ENCODE peak calls at places on chromosome 3, in four cellular contexts. S is left lung, G is lower lobe of right lung, M is fibroblast of pulmonary artery. A is an unnamed sample.
A peak's percentile ranks its signal among the peaks of the same experiment; 100 is the strongest.

GRCh38 chr3:32983124-32983523 is 31.7 kb downstream of the CCR4 start:
- DNase-seq in S (no peak), G (no peak), M (no peak), A (no peak)

GRCh38 chr3:198070871-198071270 is 110.9 kb downstream of the LMLN start:
- DNase-seq in S (no peak), G (no peak), M (no peak), A (no peak)

GRCh38 chr3:174863488-174863887 is 4.4 kb downstream of the NAALADL2 start:
- DNase-seq in S (no peak), G (no peak), M (no peak), A (no peak)

GRCh38 chr3:75655501-75655904 is 8.6 kb upstream of the FRG2C start:
- DNase-seq in S (no peak), G (no peak), M (no peak), A (no peak)

GRCh38 chr3:85007195-85008094 is 48.7 kb downstream of the CADM2 start:
- DNase-seq in S (no peak), G (no peak), M (peak; percentile 6), A (no peak)

GRCh38 chr3:57756528-57757401 is 656 bp downstream of the SLMAP start:
- DNase-seq in S (peak; percentile 46), G (peak; percentile 67), M (peak; percentile 62), A (no peak)

GRCh38 chr3:101676219-101676764 is 640 bp downstream of the ZBTB11 start:
- DNase-seq in S (peak; percentile 97), G (peak; percentile 96), M (peak; percentile 97), A (peak; percentile 98)

GRCh38 chr3:101724329-101725191 is at the start of gene CEP97:
- DNase-seq in S (peak; percentile 93), G (peak; percentile 94), M (peak; percentile 92), A (peak; percentile 97)

GRCh38 chr3:53196575-53197407 is 35.8 kb downstream of the PRKCD start:
- DNase-seq in S (no peak), G (peak; percentile 67), M (peak; percentile 69), A (peak; percentile 43)

GRCh38 chr3:25037049-25037547 is 391.0 kb upstream of the RARB start:
- DNase-seq in S (no peak), G (no peak), M (no peak), A (no peak)

GRCh38 chr3:23129062-23129461 is 74.1 kb upstream of the UBE2E2 start:
- DNase-seq in S (no peak), G (no peak), M (no peak), A (no peak)

GRCh38 chr3:129892857-129893615 is 475 bp downstream of the TMCC1 start:
- DNase-seq in S (peak; percentile 70), G (peak; percentile 80), M (peak; percentile 9), A (no peak)

GRCh38 chr3:62186967-62187366 is 186.4 kb downstream of the FEZF2 start:
- DNase-seq in S (no peak), G (no peak), M (peak; percentile 57), A (no peak)

GRCh38 chr3:192825657-192826200 is 91.9 kb downstream of the MB21D2 start:
- DNase-seq in S (no peak), G (peak; percentile 61), M (peak; percentile 88), A (no peak)

GRCh38 chr3:44833394-44833793 is 28.3 kb upstream of the TMEM42 start:
- DNase-seq in S (no peak), G (no peak), M (no peak), A (no peak)

GRCh38 chr3:57078366-57079220 is 18.1 kb downstream of the SPATA12 start:
- DNase-seq in S (peak; percentile 49), G (peak; percentile 60), M (peak; percentile 60), A (no peak)

GRCh38 chr3:146020969-146021368 is 140.0 kb downstream of the PLOD2 start:
- DNase-seq in S (no peak), G (no peak), M (no peak), A (no peak)

GRCh38 chr3:162538906-162539305 is 1042.3 kb downstream of the OTOL1 start:
- DNase-seq in S (no peak), G (no peak), M (no peak), A (no peak)

GRCh38 chr3:192772495-192772894 is 45.2 kb upstream of the FGF12 start:
- DNase-seq in S (no peak), G (no peak), M (peak; percentile 39), A (no peak)

GRCh38 chr3:55765906-55766701 is 279.0 kb upstream of the WNT5A start:
- DNase-seq in S (no peak), G (no peak), M (no peak), A (no peak)

GRCh38 chr3:132870596-132870995 is 148.4 kb upstream of the NPHP3 start:
- DNase-seq in S (no peak), G (no peak), M (no peak), A (no peak)

GRCh38 chr3:10303105-10303504 is 10.4 kb upstream of the GHRL start:
- DNase-seq in S (no peak), G (no peak), M (no peak), A (no peak)

GRCh38 chr3:46662771-46663551 is 30.5 kb downstream of the ALS2CL start:
- DNase-seq in S (no peak), G (peak; percentile 25), M (peak; percentile 46), A (no peak)

GRCh38 chr3:94784274-94784673 is 721.4 kb downstream of the NSUN3 start:
- DNase-seq in S (no peak), G (no peak), M (no peak), A (no peak)

GRCh38 chr3:66227917-66228316 is 7.1 kb downstream of the SLC25A26 start:
- DNase-seq in S (no peak), G (no peak), M (no peak), A (no peak)

GRCh38 chr3:106683931-106684330 is 693.3 kb upstream of the CCDC54 start:
- DNase-seq in S (no peak), G (no peak), M (no peak), A (no peak)

GRCh38 chr3:167740961-167741587 is 5.6 kb downstream of the SERPINI1 start:
- DNase-seq in S (no peak), G (no peak), M (peak; percentile 60), A (no peak)

GRCh38 chr3:142213298-142213697 is 12.1 kb downstream of the GK5 start:
- DNase-seq in S (no peak), G (no peak), M (peak; percentile 93), A (no peak)

GRCh38 chr3:156747046-156747445 is 72.7 kb downstream of the TIPARP start:
- DNase-seq in S (no peak), G (no peak), M (no peak), A (no peak)

GRCh38 chr3:157176108-157176507 is 16.2 kb upstream of the CCNL1 start:
- DNase-seq in S (no peak), G (no peak), M (no peak), A (no peak)

GRCh38 chr3:188567478-188568195 is 413.7 kb downstream of the LPP start:
- DNase-seq in S (no peak), G (no peak), M (peak; percentile 36), A (no peak)

GRCh38 chr3:39532777-39533176 is 65.3 kb downstream of the MOBP start:
- DNase-seq in S (no peak), G (no peak), M (no peak), A (no peak)

GRCh38 chr3:142977399-142977728 is 13.9 kb upstream of the PAQR9 start:
- DNase-seq in S (no peak), G (no peak), M (no peak), A (no peak)

GRCh38 chr3:142652826-142653292 is 56.7 kb downstream of the PLS1 start:
- DNase-seq in S (no peak), G (no peak), M (no peak), A (no peak)

GRCh38 chr3:159616234-159616825 is 372.3 kb upstream of the IL12A start:
- DNase-seq in S (no peak), G (peak; percentile 58), M (peak; percentile 66), A (no peak)

GRCh38 chr3:186307594-186307993 is 54.4 kb downstream of the DGKG start:
- DNase-seq in S (no peak), G (no peak), M (peak; percentile 75), A (no peak)

GRCh38 chr3:62035664-62036063 is 337.7 kb downstream of the FEZF2 start:
- DNase-seq in S (no peak), G (no peak), M (no peak), A (no peak)

GRCh38 chr3:134600685-134601502 is 49.9 kb downstream of the KY start:
- DNase-seq in S (peak; percentile 58), G (peak; percentile 80), M (peak; percentile 70), A (peak; percentile 72)

DNA sequence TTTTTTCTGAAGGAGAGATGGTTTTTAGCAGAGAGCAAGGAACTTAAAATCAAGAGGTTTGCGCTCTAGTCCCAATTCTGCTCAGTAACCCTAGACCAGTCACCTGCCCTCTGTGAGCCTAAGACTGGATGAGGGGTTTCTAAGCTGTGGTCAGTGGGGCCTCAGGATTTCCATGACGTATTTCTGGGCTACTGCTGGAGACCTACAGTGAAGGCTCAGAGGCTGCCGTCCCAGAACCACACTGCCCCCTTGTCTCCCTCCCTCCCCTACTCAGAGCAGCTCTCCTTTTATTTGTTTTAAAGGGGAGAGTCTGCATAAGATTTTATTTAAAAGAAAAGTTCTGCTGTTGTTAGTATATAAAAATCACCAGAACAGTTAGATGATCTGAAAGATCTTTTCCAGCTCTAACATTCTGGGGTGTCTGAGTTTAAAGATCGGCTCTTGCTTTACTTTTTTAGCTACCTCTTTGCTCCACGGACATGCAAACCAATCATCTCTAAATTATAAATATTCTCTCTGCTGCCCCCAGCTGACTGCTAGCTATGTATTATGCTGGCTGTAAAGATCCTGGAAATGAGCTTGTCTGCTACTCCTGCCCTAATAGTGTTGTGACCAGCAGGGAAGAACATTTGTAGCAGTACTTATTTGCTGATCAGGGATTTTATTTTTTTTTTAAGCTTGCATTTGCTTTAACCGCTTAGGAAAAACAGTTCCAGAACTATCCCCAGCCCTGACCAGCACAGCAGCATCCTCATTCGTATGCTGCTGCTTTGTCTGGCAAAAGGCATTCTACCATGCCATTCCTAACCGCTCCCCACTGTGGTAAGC is 28.6 kb upstream of the NDUFB4 start:
- DNase-seq in S (no peak), G (no peak), M (peak; percentile 66), A (no peak)
- TF ChIP-seq CTCF in S (peak; percentile 28), G (peak; percentile 48), M (peak; percentile 55), A (peak; percentile 81)

DNA sequence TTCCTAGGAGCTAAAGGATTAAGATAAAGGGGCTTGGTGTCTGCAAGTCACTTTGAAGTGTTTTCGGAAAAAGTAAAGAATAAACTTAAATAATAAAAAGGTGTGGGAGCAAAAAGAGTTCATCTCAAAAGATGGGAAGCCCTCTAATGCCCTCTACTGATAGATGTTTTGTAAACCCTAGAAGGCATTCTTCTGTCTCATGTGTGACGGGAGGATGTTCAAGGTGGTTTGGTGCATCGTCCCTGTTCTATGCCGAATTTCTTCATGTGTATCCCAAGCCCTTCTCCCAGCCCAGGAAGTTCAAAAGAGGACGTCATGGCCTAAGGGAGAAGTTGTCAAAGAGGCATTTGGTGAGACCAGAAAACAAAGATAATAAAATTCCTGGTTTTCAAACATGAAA is 37.2 kb downstream of the CCK start:
- DNase-seq in S (no peak), G (no peak), M (peak; percentile 19), A (no peak)
- TF ChIP-seq CTCF in S (no peak), G (no peak), M (peak; percentile 21), A (peak; percentile 60)

GRCh38 chr3:123424999-123425386 is 23.9 kb downstream of the ADCY5 start:
- DNase-seq in S (no peak), G (no peak), M (no peak), A (no peak)
- TF ChIP-seq CTCF in S (no peak), G (no peak), M (no peak), A (no peak)

DNA sequence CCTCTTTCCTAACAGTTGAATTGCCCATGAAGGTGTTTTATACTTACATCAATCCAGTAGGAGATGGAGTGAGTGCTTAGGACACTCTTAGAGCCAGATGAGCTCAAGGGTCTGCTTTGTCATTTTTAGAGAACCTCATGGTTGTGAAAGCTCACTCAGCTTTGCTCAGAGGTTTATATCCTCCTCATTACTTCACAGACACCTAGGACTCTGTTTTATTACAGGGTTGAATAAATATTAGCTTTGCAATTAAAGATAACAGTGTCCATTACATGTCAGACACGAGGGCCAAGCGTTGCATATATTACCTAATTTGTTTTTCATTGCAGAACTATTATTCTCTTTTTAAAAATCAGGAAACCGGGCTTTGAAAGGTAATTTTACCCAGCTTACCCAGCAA is 16.2 kb downstream of the MAP6D1 start:
- DNase-seq in S (no peak), G (no peak), M (no peak), A (no peak)
- TF ChIP-seq CTCF in S (no peak), G (no peak), M (no peak), A (no peak)

A was measured in chondrocyte.